ENCODE peak calls at places on chromosomes 13 and 19, in five cellular contexts. T is foreskin fibroblast, L is mucosa of descending colon, H is fibroblast of the aortic adventitia, R is AG04450. Q is an unnamed sample.

GRCh38 chr19:55305491-55305890 is 19.6 kb downstream of the TMEM150B start:
- DNase-seq in T (no peak), L (peak; percentile 52), H (peak; percentile 25), R (no peak), Q (peak; percentile 56)

GRCh38 chr19:16660763-16661479 is at the start of gene TMEM38A:
- DNase-seq in T (no peak), L (peak; percentile 80), H (no peak), R (no peak), Q (peak; percentile 60)

GRCh38 chr19:42431486-42431885 is 4.3 kb upstream of the LIPE start:
- DNase-seq in T (no peak), L (no peak), H (no peak), R (no peak), Q (no peak)

GRCh38 chr13:84607614-84608013 is 725.3 kb upstream of the SLITRK1 start:
- DNase-seq in T (peak; percentile 54), L (no peak), H (peak; percentile 82), R (peak; percentile 50), Q (no peak)

GRCh38 chr13:23433171-23434153 is at the start of gene SACS:
- DNase-seq in T (peak; percentile 42), L (no peak), H (peak; percentile 19), R (no peak), Q (peak; percentile 8)

GRCh38 chr13:71722206-71722605 is 144.8 kb downstream of the DACH1 start:
- DNase-seq in T (no peak), L (no peak), H (no peak), R (no peak), Q (no peak)

GRCh38 chr19:55620410-55620809 is 4.0 kb downstream of the ZNF784 start:
- DNase-seq in T (no peak), L (no peak), H (no peak), R (no peak), Q (no peak)

GRCh38 chr19:18879579-18880373 is 16.2 kb downstream of the CERS1 start:
- DNase-seq in T (no peak), L (peak; percentile 89), H (no peak), R (no peak), Q (peak; percentile 34)

GRCh38 chr13:51895906-51896888 is 34.4 kb downstream of the CCDC70 start:
- DNase-seq in T (peak; percentile 43), L (peak; percentile 63), H (peak; percentile 66), R (peak; percentile 7), Q (peak; percentile 61)

GRCh38 chr13:45356966-45357689 is 16.1 kb upstream of the TPT1 start:
- DNase-seq in T (no peak), L (no peak), H (no peak), R (no peak), Q (no peak)

GRCh38 chr13:107069107-107069776 is 501.3 kb upstream of the ARGLU1 start:
- DNase-seq in T (no peak), L (no peak), H (no peak), R (no peak), Q (no peak)

GRCh38 chr13:63088226-63088625 is 1672.6 kb upstream of the PCDH20 start:
- DNase-seq in T (peak; percentile 20), L (no peak), H (peak; percentile 1), R (no peak), Q (no peak)

GRCh38 chr13:80473695-80474094 is 132.8 kb upstream of the SPRY2 start:
- DNase-seq in T (peak; percentile 75), L (no peak), H (peak; percentile 71), R (no peak), Q (no peak)

GRCh38 chr19:15456871-15457700 is 7.3 kb downstream of the RASAL3 start:
- DNase-seq in T (no peak), L (peak; percentile 72), H (no peak), R (no peak), Q (peak; percentile 45)

GRCh38 chr19:19403373-19403901 is 2.0 kb upstream of the GATAD2A start:
- DNase-seq in T (peak; percentile 48), L (no peak), H (peak; percentile 40), R (no peak), Q (peak; percentile 39)

GRCh38 chr13:99516153-99516929 is 15.1 kb downstream of the TM9SF2 start:
- DNase-seq in T (no peak), L (no peak), H (no peak), R (no peak), Q (no peak)

GRCh38 chr13:25927966-25928365 is 123.8 kb downstream of the SHISA2 start:
- DNase-seq in T (no peak), L (no peak), H (no peak), R (no peak), Q (no peak)

GRCh38 chr19:18408053-18408476 is 10.6 kb upstream of the LRRC25 start:
- DNase-seq in T (no peak), L (peak; percentile 83), H (no peak), R (no peak), Q (peak; percentile 52)

GRCh38 chr19:15379996-15380647 is 535 bp upstream of the AKAP8 start:
- DNase-seq in T (peak; percentile 40), L (peak; percentile 85), H (peak; percentile 39), R (no peak), Q (peak; percentile 54)

GRCh38 chr19:47615230-47615629 is 6.3 kb downstream of the BICRA start:
- DNase-seq in T (no peak), L (no peak), H (no peak), R (no peak), Q (no peak)

GRCh38 chr19:47614559-47614958 is 5.6 kb downstream of the BICRA start:
- DNase-seq in T (no peak), L (no peak), H (no peak), R (no peak), Q (no peak)

GRCh38 chr19:47618771-47619170 is 9.8 kb downstream of the BICRA start:
- DNase-seq in T (no peak), L (peak; percentile 48), H (peak; percentile 56), R (no peak), Q (no peak)

GRCh38 chr19:47613165-47614146 is 4.5 kb downstream of the BICRA start:
- DNase-seq in T (peak; percentile 64), L (no peak), H (peak; percentile 83), R (peak; percentile 41), Q (no peak)

GRCh38 chr19:47615714-47616113 is 6.8 kb downstream of the BICRA start:
- DNase-seq in T (no peak), L (no peak), H (no peak), R (no peak), Q (no peak)
- TF ChIP-seq CTCF in T (no peak), L (no peak), H (no peak), R (no peak), Q (no peak)

DNA sequence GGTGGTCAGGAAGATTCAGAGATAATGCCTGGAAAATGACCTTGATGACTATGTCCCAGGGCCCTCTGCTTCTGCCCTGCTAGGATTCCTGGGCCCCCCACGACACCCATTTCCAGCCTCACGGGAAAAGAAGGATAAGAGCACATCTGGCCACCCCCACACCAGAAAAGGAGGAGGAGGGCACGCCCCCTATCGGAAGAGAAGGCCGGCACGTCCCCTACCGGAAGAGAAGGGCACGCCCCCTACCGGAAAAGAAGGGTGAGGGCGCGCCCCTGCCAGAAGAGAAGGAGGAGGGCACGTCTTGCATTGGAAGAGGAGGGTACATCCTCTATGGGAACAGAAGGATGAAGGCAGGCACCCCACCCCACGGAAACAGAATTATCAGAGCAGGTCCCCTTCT is 84.3 kb downstream of the IER2 start:
- DNase-seq in T (no peak), L (peak; percentile 76), H (peak; percentile 31), R (no peak), Q (peak; percentile 18)
- TF ChIP-seq CTCF in T (peak; percentile 48), L (peak; percentile 62), H (peak; percentile 63), R (peak; percentile 62), Q (no peak)

GRCh38 chr13:93951153-93951552 is 528.3 kb downstream of the DCT start:
- DNase-seq in T (no peak), L (no peak), H (peak; percentile 38), R (no peak), Q (no peak)
- TF ChIP-seq CTCF in T (peak; percentile 23), L (no peak), H (peak; percentile 34), R (peak; percentile 34), Q (no peak)

DNA sequence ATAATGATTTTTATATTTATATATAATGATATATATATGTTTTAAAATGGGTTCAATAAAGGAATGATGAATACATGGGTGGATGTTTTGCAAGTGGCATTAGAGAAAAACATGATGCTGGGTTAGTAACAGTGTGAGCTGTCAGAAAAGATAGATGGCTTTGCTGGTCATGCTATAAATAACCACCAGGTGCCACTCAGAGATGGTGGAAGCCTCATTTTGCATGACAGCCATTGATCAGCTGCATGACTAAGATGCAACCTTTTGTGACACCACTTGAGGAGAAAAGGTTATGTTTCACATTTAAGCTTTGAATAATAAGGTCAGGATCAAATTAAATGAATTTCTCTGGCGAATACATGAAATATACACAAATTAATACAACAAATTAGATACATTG is 737.7 kb downstream of the PCDH9 start:
- DNase-seq in T (no peak), L (no peak), H (no peak), R (no peak), Q (no peak)
- TF ChIP-seq CTCF in T (no peak), L (no peak), H (no peak), R (no peak), Q (no peak)

GRCh38 chr13:113411216-113412023 is 41.9 kb downstream of the ADPRHL1 start:
- DNase-seq in T (peak; percentile 98), L (peak; percentile 55), H (peak; percentile 85), R (peak; percentile 89), Q (no peak)
- TF ChIP-seq CTCF in T (no peak), L (no peak), H (no peak), R (no peak), Q (no peak)

GRCh38 chr19:33175156-33175782 is 18.9 kb upstream of the LRP3 start:
- DNase-seq in T (no peak), L (no peak), H (no peak), R (no peak), Q (no peak)

GRCh38 chr19:33176670-33177416 is 17.3 kb upstream of the LRP3 start:
- DNase-seq in T (peak; percentile 99), L (peak; percentile 96), H (peak; percentile 99), R (peak; percentile 98), Q (peak; percentile 100)

GRCh38 chr19:33174186-33174585 is 19.9 kb upstream of the LRP3 start:
- DNase-seq in T (no peak), L (no peak), H (no peak), R (no peak), Q (no peak)

GRCh38 chr19:33177417-33177976 is 16.6 kb upstream of the LRP3 start:
- DNase-seq in T (no peak), L (no peak), H (no peak), R (no peak), Q (peak; percentile 72)

DNA sequence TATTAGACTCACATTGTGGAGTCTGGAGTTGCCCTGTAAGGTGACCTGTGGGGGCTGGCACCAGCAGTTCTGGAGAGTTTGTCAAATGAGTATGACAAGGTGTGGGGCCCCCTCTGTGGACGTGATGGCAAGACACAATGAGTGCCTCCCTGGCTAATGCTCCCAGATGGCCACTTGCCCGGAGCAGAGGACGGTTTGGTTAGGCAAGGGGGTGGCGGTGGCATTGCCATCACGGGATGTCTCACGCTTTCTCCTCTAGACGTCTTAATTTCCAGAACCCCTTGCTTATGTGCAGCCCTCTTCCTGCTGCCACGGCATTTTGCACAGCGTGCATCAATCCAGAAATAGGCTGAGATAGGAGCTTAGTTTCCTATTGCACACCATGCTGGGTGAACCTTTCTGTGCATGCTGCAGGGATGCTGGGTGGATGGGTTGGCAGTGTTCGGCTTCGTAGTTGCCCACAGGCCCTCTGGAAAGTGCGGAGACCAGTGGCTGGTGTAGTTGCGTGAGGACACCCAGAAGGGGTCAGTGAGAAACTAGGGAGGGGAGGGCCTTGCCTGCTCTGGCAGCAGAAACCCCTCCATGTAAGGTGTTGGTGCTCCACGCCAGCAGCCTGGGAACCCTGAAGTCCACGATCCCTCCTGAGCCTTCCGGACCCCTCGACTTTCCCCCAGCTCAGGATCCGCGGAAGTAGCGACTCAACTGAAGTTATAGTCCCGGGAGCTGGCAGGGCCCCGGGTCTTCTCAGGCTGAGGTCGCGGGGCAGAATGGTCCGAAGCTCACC is 18.1 kb upstream of the LRP3 start:
- DNase-seq in T (no peak), L (peak; percentile 43), H (peak; percentile 43), R (no peak), Q (peak; percentile 45)
- TF ChIP-seq CTCF in T (no peak), L (no peak), H (no peak), R (no peak), Q (no peak)

GRCh38 chr13:49346460-49346859 is 97.4 kb downstream of the CAB39L start:
- DNase-seq in T (no peak), L (no peak), H (no peak), R (no peak), Q (no peak)
- TF ChIP-seq CTCF in T (no peak), L (no peak), H (no peak), R (no peak), Q (no peak)

Q was measured in Calu3.